ENCODE peak calls at places on chromosomes 12 and 14, in six cellular contexts. H is WTC11, L is non-pigmented ciliary epithelial cell, D is T-helper 1 cell, A is AG10803, N is stomach. M is an unnamed sample.

GRCh38 chr12:401235-402126 is at the start of gene CCDC77:
- DNase-seq in H (peak), L (no peak), D (peak), A (peak), N (peak), M (peak)

GRCh38 chr12:59626382-59626781 is 30.6 kb downstream of the SLC16A7 start:
- DNase-seq in H (no peak), L (no peak), D (no peak), A (peak), N (no peak), M (no peak)

GRCh38 chr14:101774006-101774755 is 12.7 kb downstream of the PPP2R5C start:
- DNase-seq in H (no peak), L (no peak), D (no peak), A (no peak), N (no peak), M (no peak)

GRCh38 chr14:74241611-74242005 is 2.4 kb downstream of the VSX2 start:
- DNase-seq in H (no peak), L (no peak), D (no peak), A (no peak), N (no peak), M (no peak)

GRCh38 chr14:102496955-102497744 is 12.4 kb downstream of the ANKRD9 start:
- DNase-seq in H (no peak), L (no peak), D (no peak), A (no peak), N (no peak), M (no peak)

GRCh38 chr12:31346211-31346610 is 20.3 kb upstream of the SINHCAF start:
- DNase-seq in H (no peak), L (no peak), D (no peak), A (no peak), N (no peak), M (no peak)

GRCh38 chr12:78977463-78977862 is 112.9 kb downstream of the SYT1 start:
- DNase-seq in H (no peak), L (no peak), D (no peak), A (no peak), N (no peak), M (no peak)

GRCh38 chr12:13537623-13538022 is 341.1 kb downstream of the EMP1 start:
- DNase-seq in H (no peak), L (no peak), D (no peak), A (no peak), N (no peak), M (no peak)

GRCh38 chr14:102105369-102105768 is 18.5 kb upstream of the HSP90AA1 start:
- DNase-seq in H (no peak), L (no peak), D (no peak), A (no peak), N (no peak), M (no peak)

GRCh38 chr12:2691340-2692111 is 103.2 kb upstream of the FKBP4 start:
- DNase-seq in H (peak), L (no peak), D (no peak), A (no peak), N (no peak), M (peak)

GRCh38 chr14:39382463-39382862 is 49.8 kb downstream of the FBXO33 start:
- DNase-seq in H (no peak), L (no peak), D (no peak), A (no peak), N (no peak), M (no peak)

GRCh38 chr12:20830456-20830855 is 20.0 kb downstream of the SLCO1B3 start:
- DNase-seq in H (no peak), L (no peak), D (no peak), A (no peak), N (no peak), M (no peak)

GRCh38 chr14:77141592-77142288 is at the start of gene ZDHHC22:
- DNase-seq in H (peak), L (no peak), D (no peak), A (no peak), N (no peak), M (no peak)

GRCh38 chr12:4526923-4527546 is 11.7 kb upstream of the RAD51AP1 start:
- DNase-seq in H (no peak), L (no peak), D (no peak), A (peak), N (no peak), M (no peak)

GRCh38 chr12:117599849-117600248 is 238.4 kb upstream of the NOS1 start:
- DNase-seq in H (no peak), L (no peak), D (no peak), A (no peak), N (no peak), M (no peak)

GRCh38 chr14:56708704-56709103 is 101.6 kb downstream of the OTX2 start:
- DNase-seq in H (no peak), L (no peak), D (no peak), A (no peak), N (no peak), M (no peak)

GRCh38 chr12:92143280-92143679 is 2.4 kb downstream of the BTG1 start:
- DNase-seq in H (no peak), L (no peak), D (no peak), A (no peak), N (no peak), M (no peak)

GRCh38 chr12:57489157-57489641 is 1.3 kb downstream of the MARS1 start:
- DNase-seq in H (no peak), L (peak), D (no peak), A (peak), N (no peak), M (no peak)

GRCh38 chr12:56271031-56271430 is 4.3 kb downstream of the COQ10A start:
- DNase-seq in H (no peak), L (no peak), D (no peak), A (peak), N (no peak), M (no peak)

GRCh38 chr14:50875359-50876090 is 3.7 kb downstream of the ABHD12B start:
- DNase-seq in H (no peak), L (peak), D (no peak), A (peak), N (no peak), M (peak)

GRCh38 chr14:80584638-80585505 is 356.7 kb downstream of the CEP128 start:
- DNase-seq in H (no peak), L (no peak), D (no peak), A (no peak), N (no peak), M (no peak)

GRCh38 chr14:69318241-69318640 is 58.3 kb downstream of the GALNT16 start:
- DNase-seq in H (peak), L (no peak), D (no peak), A (no peak), N (no peak), M (peak)

GRCh38 chr14:54724123-54724522 is 157.2 kb downstream of the SAMD4A start:
- DNase-seq in H (no peak), L (no peak), D (no peak), A (no peak), N (no peak), M (no peak)

GRCh38 chr12:109518820-109519665 is 41.6 kb downstream of the UBE3B start:
- DNase-seq in H (peak), L (peak), D (no peak), A (peak), N (peak), M (peak)

GRCh38 chr12:85076688-85077430 is 40.7 kb downstream of the LRRIQ1 start:
- DNase-seq in H (no peak), L (peak), D (no peak), A (peak), N (no peak), M (no peak)

GRCh38 chr12:117587646-117588287 is 226.3 kb upstream of the NOS1 start:
- DNase-seq in H (peak), L (no peak), D (no peak), A (peak), N (peak), M (peak)

GRCh38 chr12:93802698-93803097 is 125.5 kb downstream of the CRADD start:
- DNase-seq in H (no peak), L (no peak), D (no peak), A (peak), N (no peak), M (no peak)

GRCh38 chr12:121961195-121961879 is 42.9 kb downstream of the CFAP251 start:
- DNase-seq in H (no peak), L (no peak), D (no peak), A (no peak), N (no peak), M (no peak)

GRCh38 chr12:83573676-83574075 is 887.0 kb downstream of the TMTC2 start:
- DNase-seq in H (no peak), L (peak), D (no peak), A (peak), N (peak), M (no peak)

GRCh38 chr14:54209501-54210231 is 187.1 kb upstream of the CDKN3 start:
- DNase-seq in H (no peak), L (peak), D (no peak), A (peak), N (no peak), M (no peak)

GRCh38 chr12:100703868-100704267 is 90.7 kb upstream of the ANO4 start:
- DNase-seq in H (no peak), L (no peak), D (no peak), A (no peak), N (no peak), M (no peak)

GRCh38 chr14:64232095-64232830 is 61.9 kb downstream of the ESR2 start:
- DNase-seq in H (no peak), L (peak), D (no peak), A (peak), N (no peak), M (peak)

GRCh38 chr12:94987806-94988205 is 15.7 kb downstream of the NDUFA12 start:
- DNase-seq in H (no peak), L (no peak), D (no peak), A (no peak), N (no peak), M (no peak)

GRCh38 chr12:112285600-112286401 is 96.4 kb downstream of the HECTD4 start:
- DNase-seq in H (no peak), L (no peak), D (no peak), A (no peak), N (no peak), M (no peak)

GRCh38 chr14:63228221-63228620 is 24.0 kb downstream of the RHOJ start:
- DNase-seq in H (no peak), L (no peak), D (no peak), A (no peak), N (no peak), M (no peak)

GRCh38 chr12:53059434-53060063 is 9.7 kb downstream of the TNS2 start:
- DNase-seq in H (no peak), L (no peak), D (no peak), A (no peak), N (no peak), M (no peak)

GRCh38 chr12:130342842-130343241 is 5.2 kb downstream of the PIWIL1 start:
- DNase-seq in H (no peak), L (no peak), D (no peak), A (no peak), N (no peak), M (no peak)

M was measured in activated CD8-positive, alpha-beta memory T cell treated with anti-CD3 and anti-CD28 coated beads, Interleukin-2, amount 10 ng/mL, durations not matched to agents 7 days and 5 days.